ENCODE peak calls at places on chromosomes 11 and 22, in ten cellular contexts. R is stimulated activated CD4-positive, alpha-beta T cell treated with anti-CD3 and anti-CD28 coated beads, Interleukin-2, amount 100 ng/mL, for 48 hours; H is amniotic stem cell; N is tibial artery; V is naive B cell; J is dorsolateral prefrontal cortex; D is fibroblast of pulmonary artery; I is T-helper 17 cell; G is endothelial cell of umbilical vein; T is C1 segment of cervical spinal cord. K is an unnamed sample.

GRCh38 chr11:118872403-118872821 is 11.3 kb upstream of the CXCR5 start:
- DNase-seq in H (no peak), V (no peak), G (no peak), N (no peak), T (no peak), J (no peak), R (no peak), D (no peak), I (peak), K (no peak)

GRCh38 chr22:20302438-20303228 is 17.2 kb downstream of the DGCR6L start:
- DNase-seq in H (no peak), J (no peak), I (no peak), T (no peak), G (no peak), D (no peak), N (no peak), V (no peak), R (no peak), K (no peak)

GRCh38 chr22:27084130-27084529 is 426.7 kb downstream of the MIAT start:
- DNase-seq in V (no peak), T (no peak), D (no peak), R (no peak), I (no peak), G (no peak), J (no peak), H (no peak), N (no peak), K (no peak)

GRCh38 chr11:35247428-35247827 is 108.5 kb downstream of the CD44 start:
- DNase-seq in H (no peak), V (no peak), R (no peak), T (no peak), J (no peak), N (no peak), I (peak), D (no peak), G (no peak), K (no peak)

GRCh38 chr22:38843201-38843715 is 570 bp downstream of the NPTXR start:
- DNase-seq in G (peak), D (peak), N (no peak), V (peak), H (peak), I (peak), J (no peak), R (peak), T (no peak), K (no peak)

GRCh38 chr22:24325105-24325757 is 54.6 kb downstream of the SPECC1L start:
- DNase-seq in J (no peak), R (no peak), H (peak), N (no peak), G (peak), D (peak), V (peak), I (no peak), T (no peak), K (peak)

GRCh38 chr11:122309262-122309925 is 193.4 kb upstream of the BLID start:
- DNase-seq in I (no peak), N (no peak), H (no peak), G (peak), V (no peak), T (no peak), D (peak), R (no peak), J (peak), K (no peak)

GRCh38 chr11:88193278-88193677 is 18.0 kb upstream of the RAB38 start:
- DNase-seq in R (no peak), G (no peak), N (no peak), V (no peak), T (no peak), D (no peak), I (no peak), J (no peak), H (no peak), K (no peak)

GRCh38 chr11:81886406-81887075 is 847.1 kb downstream of the FAM181B start:
- DNase-seq in R (no peak), D (no peak), N (no peak), G (no peak), I (no peak), J (no peak), H (no peak), T (no peak), V (no peak), K (no peak)

GRCh38 chr11:15379483-15379882 is 264.8 kb downstream of the INSC start:
- DNase-seq in V (no peak), J (no peak), H (no peak), D (no peak), T (no peak), N (no peak), G (no peak), I (no peak), R (no peak), K (no peak)

GRCh38 chr22:26075233-26075632 is 94.0 kb upstream of the SEZ6L start:
- DNase-seq in G (no peak), D (no peak), H (no peak), R (no peak), T (no peak), N (no peak), V (no peak), I (no peak), J (no peak), K (no peak)

GRCh38 chr11:5514841-5515240 is 1.7 kb downstream of the UBQLNL start:
- DNase-seq in N (no peak), V (no peak), J (no peak), R (no peak), D (no peak), G (no peak), I (no peak), T (no peak), H (no peak), K (no peak)

GRCh38 chr11:78212586-78213371 is 24.1 kb downstream of the USP35 start:
- DNase-seq in V (no peak), J (peak), H (no peak), D (peak), R (no peak), N (no peak), T (no peak), G (no peak), I (no peak), K (no peak)

GRCh38 chr11:1055990-1056771 is 18.5 kb upstream of the MUC2 start:
- DNase-seq in H (no peak), N (peak), T (no peak), D (no peak), G (no peak), V (no peak), I (peak), R (no peak), J (peak), K (no peak)

K was measured in GM12878.